ENCODE peak calls at places on chromosomes 1 and 21, in four cellular contexts. Q is B cell, P is fibroblast of mammary gland, U is AG09309. D is an unnamed sample.

GRCh38 chr1:24391882-24392603 is 21.5 kb downstream of the STPG1 start:
- DNase-seq in Q (peak), P (peak), U (no peak), D (peak)

GRCh38 chr1:46086581-46086980 is 45.8 kb downstream of the PIK3R3 start:
- DNase-seq in Q (no peak), P (no peak), U (no peak), D (no peak)

GRCh38 chr1:203343956-203344355 is 7.0 kb downstream of the FMOD start:
- DNase-seq in Q (no peak), P (no peak), U (no peak), D (no peak)

GRCh38 chr1:1630191-1630964 is 1.6 kb upstream of the MMP23B start:
- DNase-seq in Q (peak), P (peak), U (no peak), D (no peak)

GRCh38 chr1:10830961-10831669 is 34.7 kb upstream of the CASZ1 start:
- DNase-seq in Q (no peak), P (peak), U (no peak), D (peak)

GRCh38 chr1:215526147-215526845 is 40.8 kb upstream of the KCTD3 start:
- DNase-seq in Q (no peak), P (peak), U (no peak), D (peak)

GRCh38 chr1:173414136-173414535 is 63.0 kb upstream of the PRDX6 start:
- DNase-seq in Q (peak), P (no peak), U (no peak), D (no peak)

GRCh38 chr1:21638531-21639341 is 30.4 kb downstream of the RAP1GAP start:
- DNase-seq in Q (no peak), P (peak), U (no peak), D (peak)

GRCh38 chr1:234617135-234617985 is 7.4 kb upstream of the IRF2BP2 start:
- DNase-seq in Q (no peak), P (peak), U (peak), D (peak)

GRCh38 chr1:217191441-217191840 is 439.4 kb downstream of the GPATCH2 start:
- DNase-seq in Q (no peak), P (peak), U (no peak), D (peak)

GRCh38 chr1:44047131-44047530 is 15.9 kb upstream of the SLC6A9 start:
- DNase-seq in Q (no peak), P (peak), U (no peak), D (no peak)

GRCh38 chr1:211591980-211592493 is 13.1 kb upstream of the SLC30A1 start:
- DNase-seq in Q (no peak), P (peak), U (peak), D (peak)

GRCh38 chr21:28160378-28160777 is 832.3 kb downstream of the LTN1 start:
- DNase-seq in Q (no peak), P (peak), U (peak), D (no peak)

GRCh38 chr1:11387829-11388228 is 91.1 kb upstream of the DISP3 start:
- DNase-seq in Q (no peak), P (no peak), U (no peak), D (no peak)

GRCh38 chr1:35851175-35851869 is 31.7 kb upstream of the AGO1 start:
- DNase-seq in Q (no peak), P (peak), U (peak), D (no peak)

GRCh38 chr1:35856964-35857363 is 26.0 kb upstream of the AGO1 start:
- DNase-seq in Q (no peak), P (no peak), U (no peak), D (no peak)

GRCh38 chr1:35852241-35852640 is 30.8 kb upstream of the AGO1 start:
- DNase-seq in Q (no peak), P (no peak), U (no peak), D (no peak)

GRCh38 chr1:35857830-35858229 is 25.2 kb upstream of the AGO1 start:
- DNase-seq in Q (no peak), P (peak), U (no peak), D (peak)

GRCh38 chr1:35855016-35855700 is 27.9 kb upstream of the AGO1 start:
- DNase-seq in Q (no peak), P (no peak), U (no peak), D (no peak)
- TF ChIP-seq CTCF in Q (no peak), P (no peak), U (no peak), D (no peak)

DNA sequence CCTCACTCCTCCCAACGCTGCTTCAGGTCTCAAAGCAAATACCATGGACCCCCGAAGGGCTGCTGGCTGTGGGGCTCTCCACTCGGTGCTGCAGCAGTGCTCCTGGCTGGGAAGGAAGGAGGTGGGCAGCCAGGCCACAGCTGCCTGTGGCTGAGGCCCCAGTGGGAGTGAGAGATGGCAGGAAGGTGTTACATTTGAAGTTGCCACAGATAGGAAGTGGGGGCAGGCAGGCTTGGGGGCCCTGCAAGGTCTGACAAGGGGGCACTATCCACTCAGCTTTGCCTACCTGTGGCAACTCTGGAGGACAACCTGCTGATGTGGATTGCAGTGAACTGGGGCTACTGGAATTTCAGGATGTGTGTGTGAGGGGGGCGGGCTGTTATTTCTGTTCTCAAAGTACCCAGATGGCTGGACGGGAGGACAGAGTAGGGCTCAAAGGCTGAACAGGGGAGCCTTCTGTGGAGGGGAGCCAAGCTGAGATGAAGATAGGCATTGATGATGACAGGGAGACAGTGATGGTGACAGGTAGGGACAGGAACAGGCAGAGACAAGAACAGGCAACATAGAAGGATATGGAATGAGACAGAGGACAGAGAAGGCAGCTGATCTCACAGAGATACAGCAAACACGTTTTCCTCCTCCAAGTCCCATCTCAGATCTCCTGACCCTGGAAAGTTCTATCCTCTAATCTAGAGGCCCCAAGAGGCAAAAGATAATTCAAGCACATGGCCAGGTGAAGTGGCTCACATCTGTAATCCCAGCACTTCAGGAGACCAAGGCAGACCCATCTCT is 1.8 kb downstream of the ZNF683 start:
- DNase-seq in Q (no peak), P (no peak), U (no peak), D (no peak)
- TF ChIP-seq CTCF in Q (no peak), P (no peak), U (no peak), D (no peak)

DNA sequence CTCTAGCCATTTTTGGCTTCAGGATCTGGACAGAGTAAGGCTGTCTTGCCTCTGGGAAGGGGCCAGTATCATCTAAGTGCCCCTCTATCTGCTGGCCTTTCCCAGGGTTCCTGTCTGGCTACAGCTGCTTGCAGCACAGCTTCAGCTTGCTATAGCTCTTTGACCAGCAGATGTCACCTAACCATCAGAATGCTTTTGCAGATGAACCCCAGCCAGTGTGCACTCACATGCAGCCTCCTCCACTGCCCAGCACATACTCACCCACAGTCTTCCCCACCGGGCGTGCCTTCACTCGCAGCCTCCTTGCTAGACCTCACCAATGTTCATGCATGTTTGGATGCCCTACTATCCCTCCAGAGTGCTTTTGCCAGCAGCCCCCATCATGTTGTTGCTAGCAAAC is 769.0 kb downstream of the BRINP3 start:
- DNase-seq in Q (no peak), P (no peak), U (no peak), D (peak)
- TF ChIP-seq CTCF in Q (no peak), P (no peak), U (no peak), D (peak)

GRCh38 chr1:230120949-230121381 is 53.9 kb downstream of the GALNT2 start:
- DNase-seq in Q (no peak), P (peak), U (no peak), D (peak)
- TF ChIP-seq CTCF in Q (peak), P (peak), U (peak), D (peak)

GRCh38 chr1:117093870-117094621 is 27.5 kb downstream of the TRIM45 start:
- DNase-seq in Q (no peak), P (peak), U (no peak), D (peak)
- TF ChIP-seq CTCF in Q (no peak), P (peak), U (peak), D (peak)

GRCh38 chr1:198549863-198550262 is 9.4 kb upstream of the ATP6V1G3 start:
- DNase-seq in Q (peak), P (no peak), U (no peak), D (no peak)
- TF ChIP-seq CTCF in Q (no peak), P (no peak), U (no peak), D (no peak)

DNA sequence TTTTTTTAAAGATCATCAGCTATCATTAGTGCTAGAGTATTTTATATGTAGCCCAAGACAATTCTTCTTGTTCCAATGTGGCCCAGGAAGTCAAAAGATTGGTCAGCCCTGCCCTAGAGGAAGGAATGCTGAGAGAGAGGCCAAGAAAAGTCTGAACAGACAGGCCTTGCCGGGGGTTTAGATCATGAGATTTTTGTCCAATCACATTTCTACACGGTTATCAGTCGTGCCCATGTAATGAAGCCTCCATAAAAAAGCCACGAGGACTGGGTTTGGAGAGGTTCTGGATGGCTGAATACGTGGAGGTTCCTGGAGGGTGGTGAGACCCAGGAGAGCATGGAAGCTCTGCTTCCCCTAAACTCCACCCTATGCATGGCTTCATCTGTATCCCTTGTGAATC is 24.3 kb upstream of the ENO1 start:
- DNase-seq in Q (no peak), P (peak), U (peak), D (peak)
- TF ChIP-seq CTCF in Q (no peak), P (peak), U (peak), D (no peak)

GRCh38 chr1:182444497-182444896 is 5.4 kb upstream of the RGSL1 start:
- DNase-seq in Q (no peak), P (no peak), U (no peak), D (no peak)
- TF ChIP-seq CTCF in Q (no peak), P (peak), U (no peak), D (no peak)

DNA sequence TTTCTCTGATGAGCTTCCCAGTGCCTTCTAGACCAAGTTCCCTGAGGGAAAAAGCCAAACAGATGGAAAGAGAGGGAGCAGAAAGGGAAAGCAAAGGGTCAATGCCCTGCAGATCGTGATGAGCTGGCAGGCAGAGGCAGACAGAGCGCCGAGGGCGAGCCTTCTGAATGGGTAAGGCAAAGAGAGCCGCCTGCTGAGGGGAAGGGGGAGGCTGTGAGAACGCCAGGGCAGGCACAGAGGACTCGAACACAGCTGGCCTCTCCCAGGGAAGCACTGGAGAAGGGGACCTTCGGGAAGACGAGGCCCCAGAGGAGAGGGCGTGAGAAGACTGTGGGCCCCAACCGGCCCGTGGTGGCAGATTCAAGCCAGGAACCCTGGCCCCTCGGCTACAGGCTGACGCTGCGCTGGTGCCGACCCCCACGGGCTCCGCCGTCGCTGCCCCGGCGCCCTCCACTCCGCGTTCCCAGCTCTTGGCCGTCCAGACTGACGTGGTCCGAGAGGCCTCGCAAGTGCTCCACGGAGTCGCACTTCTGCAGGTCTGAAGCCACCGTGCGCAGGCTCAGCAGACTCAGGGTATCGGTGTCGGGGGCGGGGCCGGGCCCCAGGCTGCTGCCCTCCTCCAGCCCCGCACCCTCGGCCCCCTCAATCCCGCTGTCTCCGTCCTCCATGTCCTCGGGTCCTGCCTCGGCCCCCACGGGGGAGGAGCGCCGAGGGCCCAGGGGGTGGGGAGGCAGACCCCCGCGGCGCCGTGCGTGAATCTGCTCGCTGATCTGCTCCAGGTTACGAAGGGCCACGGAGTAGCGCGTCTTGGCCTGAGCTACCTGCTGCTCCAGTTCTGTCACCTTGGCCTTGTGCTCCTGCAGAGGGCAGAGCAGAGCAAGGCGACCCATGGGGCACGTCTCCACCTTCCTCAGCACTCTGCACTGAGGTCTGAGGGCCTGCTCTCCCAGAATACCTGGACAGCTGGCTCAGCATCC is 13.9 kb downstream of the SH3BP5L start:
- DNase-seq in Q (no peak), P (no peak), U (no peak), D (no peak)
- TF ChIP-seq CTCF in Q (no peak), P (no peak), U (no peak), D (no peak)

GRCh38 chr1:89631756-89632155 is 1.2 kb upstream of the LRRC8C start:
- DNase-seq in Q (no peak), P (no peak), U (no peak), D (no peak)

GRCh38 chr1:89629146-89629545 is 3.8 kb upstream of the LRRC8C start:
- DNase-seq in Q (no peak), P (no peak), U (no peak), D (no peak)

GRCh38 chr1:89632213-89633102 is 462 bp upstream of the LRRC8C start:
- DNase-seq in Q (peak), P (peak), U (no peak), D (peak)

GRCh38 chr1:89627596-89627962 is 5.3 kb upstream of the LRRC8C start:
- DNase-seq in Q (no peak), P (no peak), U (no peak), D (no peak)

GRCh38 chr1:89630046-89630445 is 2.9 kb upstream of the LRRC8C start:
- DNase-seq in Q (no peak), P (no peak), U (no peak), D (no peak)
- TF ChIP-seq CTCF in Q (no peak), P (no peak), U (no peak), D (no peak)